ENCODE peak calls at places on chromosomes 6 and 20, in nine cellular contexts. S, V, O, K, M, N, E, W and F are unnamed samples. For H3K4me1, the result is how much of the 10 kb centered on the place peaks cover.

GRCh38 chr6:140061422-140062041 is 687.1 kb upstream of the CITED2 start:
- DNase-seq in S (no peak), V (no peak), O (no peak), K (no peak), M (no peak), N (no peak), E (no peak), W (no peak), F (no peak)

GRCh38 chr6:160203522-160203921 is 55.1 kb downstream of the SLC22A2 start:
- DNase-seq in S (no peak), V (no peak), O (no peak), K (no peak), M (no peak), N (no peak), E (no peak), W (no peak), F (no peak)

GRCh38 chr6:21138359-21139094 is 455.0 kb upstream of the SOX4 start:
- DNase-seq in S (no peak), V (no peak), O (no peak), K (no peak), M (no peak), N (no peak), E (no peak), W (no peak), F (no peak)

GRCh38 chr6:42783876-42784738 is 2.3 kb downstream of the BICRAL start:
- DNase-seq in S (no peak), V (no peak), O (no peak), K (peak), M (no peak), N (no peak), E (peak), W (no peak), F (peak)

GRCh38 chr6:160300076-160300695 is 41.6 kb upstream of the SLC22A2 start:
- DNase-seq in S (no peak), V (no peak), O (no peak), K (peak), M (peak), N (no peak), E (no peak), W (no peak), F (no peak)

GRCh38 chr20:8534368-8534767 is 402.3 kb downstream of the PLCB1 start:
- DNase-seq in S (no peak), V (no peak), O (no peak), K (no peak), M (no peak), N (no peak), E (no peak), W (no peak), F (no peak)

GRCh38 chr6:140264451-140264850 is 890.0 kb upstream of the CITED2 start:
- DNase-seq in S (no peak), V (no peak), O (no peak), K (no peak), M (no peak), N (no peak), E (no peak), W (no peak), F (no peak)

GRCh38 chr20:50721881-50722281 is 9.5 kb upstream of the PARD6B start:
- DNase-seq in S (peak), V (no peak), O (no peak), K (no peak), M (peak), N (no peak), E (no peak), W (no peak), F (no peak)

GRCh38 chr6:111657146-111657545 is 51.5 kb upstream of the TRAF3IP2 start:
- DNase-seq in S (no peak), V (no peak), O (no peak), K (no peak), M (no peak), N (no peak), E (peak), W (no peak), F (no peak)

GRCh38 chr20:36540551-36541211 is 638 bp upstream of the MYL9 start:
- DNase-seq in S (peak), V (no peak), O (no peak), K (no peak), M (no peak), N (no peak), E (no peak), W (no peak), F (no peak)

GRCh38 chr6:29628419-29629281 is 4.3 kb downstream of the GABBR1 start:
- DNase-seq in S (peak), V (peak), O (peak), K (peak), M (peak), N (peak), E (peak), W (peak), F (no peak)

GRCh38 chr20:44174996-44175766 is 11.8 kb downstream of the JPH2 start:
- DNase-seq in S (no peak), V (no peak), O (no peak), K (no peak), M (no peak), N (no peak), E (no peak), W (no peak), F (no peak)

GRCh38 chr6:19691465-19692167 is 145.6 kb upstream of the ID4 start:
- DNase-seq in S (no peak), V (no peak), O (no peak), K (no peak), M (no peak), N (no peak), E (peak), W (no peak), F (no peak)

GRCh38 chr20:54002056-54002575 is 68.3 kb downstream of the BCAS1 start:
- DNase-seq in S (no peak), V (no peak), O (no peak), K (no peak), M (no peak), N (no peak), E (no peak), W (no peak), F (no peak)

DNA sequence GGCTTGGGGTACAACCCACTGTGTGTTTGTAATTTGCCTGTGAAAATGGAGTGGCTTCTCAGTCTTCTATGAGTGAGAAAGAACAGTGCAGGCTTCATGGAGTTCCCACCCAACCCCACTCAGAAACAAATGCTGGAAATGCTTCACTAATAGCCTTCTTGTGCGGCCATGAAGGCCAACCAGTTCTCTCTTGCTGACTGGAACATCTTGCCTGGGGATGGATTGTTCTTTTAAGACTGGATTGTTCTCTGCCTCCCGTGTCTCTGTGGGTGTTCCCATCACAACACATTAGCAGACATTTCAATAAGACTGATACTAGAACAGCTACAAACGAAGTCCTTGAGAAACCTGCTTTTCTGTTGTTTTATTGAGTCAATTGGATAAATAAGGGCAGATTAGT is 110.6 kb downstream of the PPP1R14C start:
- DNase-seq in S (no peak), V (no peak), O (no peak), K (no peak), M (no peak), N (no peak), E (no peak), W (no peak), F (no peak)
- H3K4me1 ChIP-seq in S (under half), V (under half), O (under half), K (under half), M (under half), N (under half), E (under half), W (under half), F (under half)

GRCh38 chr6:110039996-110040383 is 61.9 kb downstream of the GPR6 start:
- DNase-seq in S (no peak), V (peak), O (no peak), K (no peak), M (peak), N (peak), E (peak), W (peak), F (no peak)
- H3K4me3 ChIP-seq in S (no peak), V (peak), O (no peak), K (no peak), M (peak), N (no peak), E (peak), W (peak), F (peak)

DNA sequence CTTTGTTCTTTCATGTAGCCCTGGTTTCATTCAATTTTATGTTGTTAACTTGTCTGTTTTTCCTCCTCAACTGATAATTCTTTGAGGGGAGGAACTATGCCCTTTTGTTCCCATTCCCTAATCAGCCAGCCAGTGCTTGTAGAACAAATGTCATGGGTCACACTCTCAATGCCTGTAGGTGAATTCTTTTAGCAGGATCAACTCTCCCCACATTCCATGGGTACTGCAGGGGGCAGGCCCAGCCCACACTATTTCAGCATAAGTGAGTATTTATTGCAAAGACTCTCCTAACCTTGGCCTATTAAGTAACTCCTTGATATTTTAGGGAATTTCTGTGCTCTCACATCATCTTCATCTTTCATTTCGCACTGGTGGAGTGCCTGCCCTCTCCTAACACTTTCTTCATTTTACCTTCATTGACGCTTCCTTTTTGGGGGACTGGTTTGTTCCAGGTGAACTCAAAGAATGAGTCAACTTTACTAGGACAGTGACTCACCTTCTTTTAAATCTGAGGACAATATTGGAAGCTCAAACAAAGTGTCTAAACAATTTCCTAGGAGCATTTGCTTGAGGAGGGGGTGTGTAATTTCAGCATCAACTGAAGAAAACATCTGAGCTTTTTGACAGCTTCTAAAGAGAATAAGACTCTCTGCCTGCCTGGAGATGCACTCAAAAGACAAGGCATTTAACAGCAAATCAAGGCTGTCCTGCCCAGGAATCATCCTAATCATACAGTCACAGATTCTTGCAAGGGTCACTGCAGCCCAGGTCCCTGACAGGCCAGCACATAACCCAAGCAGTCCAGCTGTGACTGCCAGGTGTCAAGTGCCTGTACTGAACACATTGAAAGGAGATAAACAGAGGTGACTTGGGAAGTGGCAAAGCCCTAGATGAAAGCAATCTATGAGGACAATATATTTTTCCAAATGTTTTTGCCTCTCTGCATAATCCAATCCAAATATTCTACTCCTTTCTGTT is 263.9 kb upstream of the PRND start:
- DNase-seq in S (peak), V (no peak), O (no peak), K (no peak), M (no peak), N (no peak), E (no peak), W (no peak), F (peak)
- H3K4me1 ChIP-seq in S (under half), V (under half), O (under half), K (under half), M (under half), N (under half), E (under half), W (under half), F (under half)

GRCh38 chr20:63501818-63502670 is 3.2 kb upstream of the EEF1A2 start:
- DNase-seq in S (peak), V (no peak), O (no peak), K (peak), M (no peak), N (no peak), E (no peak), W (no peak), F (no peak)
- H3K4me3 ChIP-seq in S (no peak), V (no peak), O (no peak), K (no peak), M (no peak), N (no peak), E (no peak), W (no peak), F (no peak)

GRCh38 chr6:37988131-37988530 is 168.6 kb downstream of the ZFAND3 start:
- DNase-seq in S (no peak), V (no peak), O (no peak), K (no peak), M (no peak), N (no peak), E (peak), W (no peak), F (no peak)
- H3K4me1 ChIP-seq in S (half or more), V (under half), O (under half), K (under half), M (under half), N (under half), E (under half), W (under half), F (half or more)